ENCODE peak calls at places on chromosomes 12 and 14, in nine cellular contexts. One of them, this sample, is unnamed.

GRCh38 chr12:113933201-113933786 is 32.8 kb downstream of the RBM19 start:
- DNase-seq in Ammon's horn: peak; percentile 35
- DNase-seq in upper lobe of right lung: no peak
- DNase-seq in HT1080: no peak
- DNase-seq in NCI-H82: peak; percentile 89
- DNase-seq in cardiac fibroblast: peak; percentile 89
- DNase-seq in nephron progenitor cell: peak; percentile 38
- DNase-seq in T-helper 2 cell: no peak
- DNase-seq in lung: no peak
- DNase-seq in this sample: no peak

GRCh38 chr14:44914849-44915248 is 46.9 kb downstream of the KLHL28 start:
- DNase-seq in Ammon's horn: no peak
- DNase-seq in upper lobe of right lung: no peak
- DNase-seq in HT1080: no peak
- DNase-seq in NCI-H82: peak; percentile 48
- DNase-seq in cardiac fibroblast: peak; percentile 67
- DNase-seq in nephron progenitor cell: no peak
- DNase-seq in T-helper 2 cell: no peak
- DNase-seq in lung: no peak
- DNase-seq in this sample: no peak

GRCh38 chr12:108371801-108372344 is 32.8 kb upstream of the CMKLR1 start:
- DNase-seq in Ammon's horn: no peak
- DNase-seq in upper lobe of right lung: no peak
- DNase-seq in HT1080: peak; percentile 42
- DNase-seq in NCI-H82: peak; percentile 33
- DNase-seq in cardiac fibroblast: peak; percentile 56
- DNase-seq in nephron progenitor cell: no peak
- DNase-seq in T-helper 2 cell: no peak
- DNase-seq in lung: peak; percentile 33
- DNase-seq in this sample: peak; percentile 22

GRCh38 chr12:1978078-1978477 is 26.2 kb downstream of the DCP1B start:
- DNase-seq in Ammon's horn: no peak
- DNase-seq in upper lobe of right lung: no peak
- DNase-seq in HT1080: no peak
- DNase-seq in NCI-H82: no peak
- DNase-seq in cardiac fibroblast: peak; percentile 59
- DNase-seq in nephron progenitor cell: no peak
- DNase-seq in T-helper 2 cell: no peak
- DNase-seq in lung: no peak
- DNase-seq in this sample: no peak

GRCh38 chr14:68910540-68910939 is 68.6 kb downstream of the ACTN1 start:
- DNase-seq in Ammon's horn: no peak
- DNase-seq in upper lobe of right lung: no peak
- DNase-seq in HT1080: peak; percentile 45
- DNase-seq in NCI-H82: no peak
- DNase-seq in cardiac fibroblast: no peak
- DNase-seq in nephron progenitor cell: no peak
- DNase-seq in T-helper 2 cell: no peak
- DNase-seq in lung: no peak
- DNase-seq in this sample: no peak

GRCh38 chr14:100585448-100586152 is 1.6 kb downstream of the BEGAIN start:
- DNase-seq in Ammon's horn: no peak
- DNase-seq in upper lobe of right lung: peak; percentile 39
- DNase-seq in HT1080: no peak
- DNase-seq in NCI-H82: no peak
- DNase-seq in cardiac fibroblast: no peak
- DNase-seq in nephron progenitor cell: peak; percentile 1
- DNase-seq in T-helper 2 cell: no peak
- DNase-seq in lung: no peak
- DNase-seq in this sample: no peak

GRCh38 chr12:24742378-24742777 is 206.5 kb downstream of the BCAT1 start:
- DNase-seq in Ammon's horn: peak; percentile 72
- DNase-seq in upper lobe of right lung: no peak
- DNase-seq in HT1080: no peak
- DNase-seq in NCI-H82: peak; percentile 20
- DNase-seq in cardiac fibroblast: no peak
- DNase-seq in nephron progenitor cell: peak; percentile 5
- DNase-seq in T-helper 2 cell: no peak
- DNase-seq in lung: no peak
- DNase-seq in this sample: no peak

GRCh38 chr12:69243099-69244084 is 4.0 kb downstream of the CPSF6 start:
- DNase-seq in Ammon's horn: no peak
- DNase-seq in upper lobe of right lung: no peak
- DNase-seq in HT1080: no peak
- DNase-seq in NCI-H82: no peak
- DNase-seq in cardiac fibroblast: no peak
- DNase-seq in nephron progenitor cell: no peak
- DNase-seq in T-helper 2 cell: no peak
- DNase-seq in lung: no peak
- DNase-seq in this sample: no peak

GRCh38 chr14:71165121-71165574 is 257.9 kb downstream of the PCNX1 start:
- DNase-seq in Ammon's horn: no peak
- DNase-seq in upper lobe of right lung: no peak
- DNase-seq in HT1080: no peak
- DNase-seq in NCI-H82: no peak
- DNase-seq in cardiac fibroblast: no peak
- DNase-seq in nephron progenitor cell: peak; percentile 5
- DNase-seq in T-helper 2 cell: no peak
- DNase-seq in lung: no peak
- DNase-seq in this sample: peak; percentile 17

GRCh38 chr12:124592481-124593160 is 25.2 kb upstream of the NCOR2 start:
- DNase-seq in Ammon's horn: no peak
- DNase-seq in upper lobe of right lung: no peak
- DNase-seq in HT1080: no peak
- DNase-seq in NCI-H82: no peak
- DNase-seq in cardiac fibroblast: no peak
- DNase-seq in nephron progenitor cell: no peak
- DNase-seq in T-helper 2 cell: no peak
- DNase-seq in lung: no peak
- DNase-seq in this sample: no peak

GRCh38 chr14:23910081-23910875 is 43.3 kb upstream of the DHRS4 start:
- DNase-seq in Ammon's horn: peak; percentile 20
- DNase-seq in upper lobe of right lung: no peak
- DNase-seq in HT1080: peak; percentile 63
- DNase-seq in NCI-H82: peak; percentile 83
- DNase-seq in cardiac fibroblast: peak; percentile 53
- DNase-seq in nephron progenitor cell: peak; percentile 63
- DNase-seq in T-helper 2 cell: no peak
- DNase-seq in lung: peak; percentile 36
- DNase-seq in this sample: peak; percentile 69

GRCh38 chr12:118958520-118958919 is 22.8 kb upstream of the SRRM4 start:
- DNase-seq in Ammon's horn: no peak
- DNase-seq in upper lobe of right lung: no peak
- DNase-seq in HT1080: no peak
- DNase-seq in NCI-H82: no peak
- DNase-seq in cardiac fibroblast: no peak
- DNase-seq in nephron progenitor cell: no peak
- DNase-seq in T-helper 2 cell: no peak
- DNase-seq in lung: no peak
- DNase-seq in this sample: no peak

This sample was measured in ELR.